ENCODE peak calls at places on chromosomes 16 and 17, in seven cellular contexts. W, O, N, I, S, P and U are unnamed samples.

GRCh38 chr16:48499822-48500440 is 110.0 kb downstream of the N4BP1 start:
- DNase-seq in W (peak; percentile 75), O (no peak), S (peak; percentile 84), P (no peak), I (no peak), N (peak; percentile 69), U (no peak)

GRCh38 chr16:30715777-30716445 is 16.9 kb downstream of the SRCAP start:
- DNase-seq in W (peak; percentile 19), I (no peak), N (peak; percentile 78), O (no peak), S (no peak), P (no peak), U (no peak)

GRCh38 chr16:80583466-80583865 is 42.7 kb downstream of the DYNLRB2 start:
- DNase-seq in W (peak; percentile 28), S (peak; percentile 84), P (peak; percentile 19), N (peak; percentile 87), O (peak; percentile 31), I (peak; percentile 38), U (no peak)

GRCh38 chr16:50065624-50066481 is at the start of gene HEATR3:
- DNase-seq in S (peak; percentile 97), W (peak; percentile 94), N (peak; percentile 88), P (peak; percentile 92), O (peak; percentile 95), I (peak; percentile 89), U (peak; percentile 94)

GRCh38 chr16:1464894-1465566 is 9.8 kb downstream of the CLCN7 start:
- DNase-seq in N (no peak), W (no peak), I (no peak), S (no peak), P (no peak), O (peak; percentile 16), U (peak; percentile 35)

GRCh38 chr17:16919663-16920627 is 52.0 kb downstream of the TNFRSF13B start:
- DNase-seq in P (peak; percentile 5), O (peak; percentile 10), I (no peak), W (no peak), S (no peak), N (no peak), U (peak; percentile 21)

GRCh38 chr16:15966420-15967222 is 17.2 kb downstream of the ABCC1 start:
- DNase-seq in I (no peak), O (no peak), W (no peak), P (no peak), N (peak; percentile 93), S (peak; percentile 96), U (no peak)

GRCh38 chr17:4249452-4250029 is 14.2 kb downstream of the ANKFY1 start:
- DNase-seq in O (no peak), W (no peak), I (no peak), S (peak; percentile 50), N (peak; percentile 39), P (no peak), U (no peak)

GRCh38 chr16:85270365-85270764 is 158.1 kb upstream of the CIBAR2 start:
- DNase-seq in O (no peak), I (no peak), W (no peak), N (no peak), P (no peak), S (peak; percentile 22), U (no peak)

GRCh38 chr17:68587026-68587425 is 14.1 kb downstream of the FAM20A start:
- DNase-seq in W (no peak), N (no peak), O (no peak), S (no peak), I (no peak), P (no peak), U (no peak)

GRCh38 chr16:15742716-15743115 is 92.7 kb downstream of the NDE1 start:
- DNase-seq in S (no peak), O (no peak), N (no peak), I (no peak), W (no peak), P (no peak), U (no peak)

GRCh38 chr17:7969434-7969833 is 33.0 kb upstream of the GUCY2D start:
- DNase-seq in O (no peak), N (no peak), W (no peak), S (peak; percentile 16), P (no peak), I (no peak), U (peak; percentile 57)

GRCh38 chr17:70976447-70976846 is 807.1 kb downstream of the KCNJ2 start:
- DNase-seq in O (no peak), W (no peak), I (no peak), S (no peak), P (no peak), N (no peak), U (no peak)

GRCh38 chr17:3750926-3751325 is 27.2 kb downstream of the HASPIN start:
- DNase-seq in I (no peak), W (no peak), N (no peak), O (no peak), P (no peak), S (no peak), U (no peak)

GRCh38 chr17:39276113-39276512 is 50.4 kb upstream of the STAC2 start:
- DNase-seq in N (no peak), S (no peak), O (no peak), W (no peak), P (no peak), I (no peak), U (no peak)

GRCh38 chr16:72113616-72113945 is 19.9 kb downstream of the DHX38 start:
- DNase-seq in P (no peak), W (no peak), S (no peak), I (no peak), N (no peak), O (no peak), U (no peak)

GRCh38 chr16:66878067-66878466 is 2.2 kb upstream of the PDP2 start:
- DNase-seq in O (no peak), I (no peak), N (no peak), W (no peak), S (peak; percentile 40), P (no peak), U (no peak)

GRCh38 chr16:85637808-85638186 is 24.7 kb downstream of the GSE1 start:
- DNase-seq in N (no peak), W (no peak), I (no peak), P (peak; percentile 48), S (no peak), O (peak; percentile 76), U (peak; percentile 83)

GRCh38 chr17:330993-331701 is 21.5 kb downstream of the RPH3AL start:
- DNase-seq in W (peak; percentile 65), N (no peak), O (peak; percentile 84), I (no peak), P (peak; percentile 81), S (no peak), U (no peak)